ENCODE peak calls at places on chromosomes 5 and 9, in eight cellular contexts. Q is hippocampal formation; Z is DMS79 treated with DMSO at 0.1 percent for 48 hours; F is ELR; C is SHP77; U is SK-N-SH; X is effector memory CD4-positive, alpha-beta T cell; W is ACHN. N is an unnamed sample.

GRCh38 chr5:7976411-7977190 is 107.7 kb downstream of the MTRR start:
- DNase-seq in Q (no peak), Z (no peak), F (no peak), C (no peak), U (no peak), X (no peak), W (no peak), N (no peak)

GRCh38 chr5:172858990-172859811 is 25.1 kb downstream of the ERGIC1 start:
- DNase-seq in Q (no peak), Z (no peak), F (peak; percentile 97), C (no peak), U (no peak), X (no peak), W (no peak), N (no peak)

GRCh38 chr5:76602094-76602726 is 21.0 kb downstream of the F2RL2 start:
- DNase-seq in Q (no peak), Z (no peak), F (peak; percentile 56), C (no peak), U (no peak), X (no peak), W (peak; percentile 7), N (no peak)

GRCh38 chr5:53331463-53331862 is 149.0 kb upstream of the FST start:
- DNase-seq in Q (no peak), Z (no peak), F (peak; percentile 94), C (no peak), U (no peak), X (no peak), W (no peak), N (peak; percentile 69)

GRCh38 chr5:7392401-7393024 is 3.4 kb upstream of the ADCY2 start:
- DNase-seq in Q (no peak), Z (peak; percentile 35), F (no peak), C (peak; percentile 47), U (peak; percentile 30), X (no peak), W (peak; percentile 26), N (peak; percentile 5)

GRCh38 chr9:88017086-88017485 is 42.8 kb upstream of the CDK20 start:
- DNase-seq in Q (no peak), Z (no peak), F (peak; percentile 1), C (no peak), U (no peak), X (no peak), W (no peak), N (no peak)

GRCh38 chr5:180387798-180388197 is 34.7 kb upstream of the GFPT2 start:
- DNase-seq in Q (no peak), Z (no peak), F (no peak), C (no peak), U (no peak), X (no peak), W (no peak), N (no peak)

GRCh38 chr5:90956511-90956910 is 397.9 kb downstream of the ADGRV1 start:
- DNase-seq in Q (no peak), Z (peak; percentile 59), F (no peak), C (no peak), U (no peak), X (no peak), W (no peak), N (peak; percentile 3)

GRCh38 chr5:39083968-39084367 is 9.8 kb upstream of the RICTOR start:
- DNase-seq in Q (no peak), Z (no peak), F (no peak), C (no peak), U (no peak), X (no peak), W (no peak), N (no peak)

GRCh38 chr9:127393680-127394079 is 3.3 kb upstream of the SLC2A8 start:
- DNase-seq in Q (no peak), Z (no peak), F (no peak), C (no peak), U (no peak), X (no peak), W (no peak), N (no peak)

GRCh38 chr9:5857928-5858327 is 25.0 kb upstream of the ERMP1 start:
- DNase-seq in Q (no peak), Z (no peak), F (no peak), C (no peak), U (no peak), X (no peak), W (no peak), N (no peak)

GRCh38 chr5:111853748-111854147 is 96.8 kb upstream of the NREP start:
- DNase-seq in Q (no peak), Z (no peak), F (no peak), C (no peak), U (no peak), X (no peak), W (no peak), N (no peak)

GRCh38 chr9:113530022-113530635 is 66.6 kb downstream of the RGS3 start:
- DNase-seq in Q (no peak), Z (no peak), F (no peak), C (no peak), U (no peak), X (no peak), W (no peak), N (no peak)

N was measured in MCF 10A.